ENCODE peak calls at places on chromosomes 6 and 20, in seven cellular contexts. C, Q, X, P, G, K and Z are unnamed samples.
A peak's percentile ranks its signal among the peaks of the same experiment; 100 is the strongest.

GRCh38 chr6:63923139-63923739 is 287.6 kb downstream of the PHF3 start:
- DNase-seq in K (no peak), P (no peak), C (no peak), X (no peak), G (peak; percentile 52), Q (no peak), Z (no peak)

GRCh38 chr6:10369896-10370295 is 45.0 kb downstream of the TFAP2A start:
- DNase-seq in P (no peak), G (no peak), Q (no peak), X (no peak), K (no peak), C (no peak), Z (no peak)

GRCh38 chr6:14121936-14122344 is 4.4 kb downstream of the CD83 start:
- DNase-seq in C (no peak), Q (no peak), G (no peak), P (peak; percentile 29), K (no peak), X (no peak), Z (no peak)

GRCh38 chr20:46028772-46029371 is at the start of gene SLC12A5:
- DNase-seq in G (no peak), X (no peak), P (no peak), C (no peak), Q (no peak), K (no peak), Z (no peak)

GRCh38 chr6:127176175-127176574 is 57.7 kb downstream of the RSPO3 start:
- DNase-seq in K (no peak), C (no peak), Q (no peak), X (no peak), P (no peak), G (no peak), Z (no peak)

GRCh38 chr6:141878686-141879085 is 254.0 kb upstream of the GJE1 start:
- DNase-seq in X (no peak), P (no peak), Q (no peak), G (no peak), C (no peak), K (no peak), Z (no peak)

GRCh38 chr6:89692256-89692655 is 53.7 kb upstream of the LYRM2 start:
- DNase-seq in C (no peak), K (no peak), P (no peak), X (no peak), Q (no peak), G (no peak), Z (no peak)

GRCh38 chr6:118263929-118264486 is 284.1 kb upstream of the PLN start:
- DNase-seq in C (no peak), G (peak; percentile 30), P (no peak), Q (no peak), K (no peak), X (no peak), Z (peak; percentile 28)

GRCh38 chr6:90151827-90152449 is 144.7 kb downstream of the BACH2 start:
- DNase-seq in K (no peak), C (no peak), Q (no peak), X (no peak), P (no peak), G (no peak), Z (no peak)

GRCh38 chr6:18028332-18028731 is 40.9 kb upstream of the KIF13A start:
- DNase-seq in K (no peak), G (no peak), C (no peak), P (no peak), X (no peak), Q (no peak), Z (no peak)

GRCh38 chr20:51400051-51400926 is 142.2 kb downstream of the NFATC2 start:
- DNase-seq in K (peak; percentile 84), X (peak; percentile 80), P (no peak), G (no peak), C (no peak), Q (peak; percentile 64), Z (no peak)

GRCh38 chr6:137487947-137488735 is 6.1 kb downstream of the OLIG3 start:
- DNase-seq in Q (peak; percentile 39), G (no peak), K (no peak), C (no peak), P (no peak), X (no peak), Z (no peak)

GRCh38 chr20:58308680-58309527 is 611 bp upstream of the RAB22A start:
- DNase-seq in K (peak; percentile 96), Q (peak; percentile 41), X (peak; percentile 68), P (peak; percentile 44), G (no peak), C (peak; percentile 67), Z (no peak)

GRCh38 chr20:46767127-46767761 is 57.8 kb downstream of the SLC2A10 start:
- DNase-seq in X (no peak), P (peak; percentile 25), K (no peak), G (peak; percentile 63), C (no peak), Q (no peak), Z (peak; percentile 60)

DNA sequence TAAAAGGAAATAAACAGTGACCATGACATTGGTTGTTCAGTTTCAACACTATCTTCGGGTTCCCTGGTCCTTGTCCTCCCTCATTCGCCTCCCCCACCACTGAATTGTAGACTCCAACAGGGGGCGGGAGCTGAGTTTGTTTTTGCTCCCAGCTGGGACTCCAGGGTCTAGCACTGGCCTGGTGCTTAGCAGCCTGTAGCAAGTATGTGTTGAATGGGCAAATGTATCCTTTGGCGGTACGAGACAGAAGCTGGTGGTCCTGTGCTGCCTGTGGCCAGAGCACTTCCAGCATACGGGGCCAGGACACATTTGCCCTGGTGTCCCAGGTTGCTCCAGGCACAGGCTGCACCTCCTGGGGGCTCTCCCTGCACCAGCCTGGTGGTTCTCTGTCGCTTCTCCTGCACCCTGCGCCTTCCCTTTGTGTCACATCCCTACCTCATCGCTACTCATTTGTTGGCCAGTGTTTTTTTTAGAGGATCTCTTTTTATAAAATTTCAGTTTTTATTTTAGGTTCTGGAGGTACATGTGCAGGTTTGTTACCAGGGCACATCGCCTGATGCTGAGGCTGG is 40.1 kb downstream of the PHACTR3 start:
- DNase-seq in X (no peak), K (peak; percentile 51), P (no peak), G (no peak), C (no peak), Q (no peak), Z (no peak)
- H3K9me3 ChIP-seq in X (no peaks in the 10 kb centered on the region), K (no peaks in the 10 kb centered on the region), P (no peaks in the 10 kb centered on the region), G (no peaks in the 10 kb centered on the region), C (no peaks in the 10 kb centered on the region), Q (no peaks in the 10 kb centered on the region), Z (peaks cover 25% of the 10 kb centered on the region)

GRCh38 chr20:12968472-12968871 is 40.3 kb upstream of the SPTLC3 start:
- DNase-seq in K (no peak), C (no peak), X (no peak), G (no peak), Q (no peak), P (no peak), Z (no peak)
- H3K9me3 ChIP-seq in K (no peaks in the 10 kb centered on the region), C (no peaks in the 10 kb centered on the region), X (no peaks in the 10 kb centered on the region), G (peaks cover 18% of the 10 kb centered on the region), Q (no peaks in the 10 kb centered on the region), P (no peaks in the 10 kb centered on the region), Z (peaks cover 16% of the 10 kb centered on the region)

GRCh38 chr6:77987035-77987384 is 334.2 kb downstream of the MEI4 start:
- DNase-seq in K (no peak), G (no peak), Q (no peak), P (no peak), C (no peak), X (no peak), Z (no peak)

GRCh38 chr6:77986380-77987034 is 333.7 kb downstream of the MEI4 start:
- DNase-seq in P (no peak), G (no peak), K (no peak), C (no peak), X (no peak), Q (no peak), Z (no peak)
- H3K9me3 ChIP-seq in P (peaks cover 5% of the 10 kb centered on the region), G (peaks cover 52% of the 10 kb centered on the region), K (peaks cover 51% of the 10 kb centered on the region), C (peaks cover 12% of the 10 kb centered on the region), X (no peaks in the 10 kb centered on the region), Q (peaks cover 5% of the 10 kb centered on the region), Z (no peaks in the 10 kb centered on the region)

GRCh38 chr6:167684276-167685104 is 142.2 kb upstream of the AFDN start:
- DNase-seq in K (no peak), X (no peak), Q (no peak), G (no peak), C (no peak), P (no peak), Z (no peak)
- H3K9me3 ChIP-seq in K (no peaks in the 10 kb centered on the region), X (no peaks in the 10 kb centered on the region), Q (no peaks in the 10 kb centered on the region), G (no peaks in the 10 kb centered on the region), C (no peaks in the 10 kb centered on the region), P (no peaks in the 10 kb centered on the region), Z (no peaks in the 10 kb centered on the region)

GRCh38 chr20:56072165-56072564 is 66.8 kb upstream of the CBLN4 start:
- DNase-seq in X (no peak), G (no peak), Q (no peak), K (no peak), P (no peak), C (no peak), Z (no peak)
- H3K9me3 ChIP-seq in X (no peaks in the 10 kb centered on the region), G (peaks cover 100% of the 10 kb centered on the region), Q (no peaks in the 10 kb centered on the region), K (peaks cover 16% of the 10 kb centered on the region), P (no peaks in the 10 kb centered on the region), C (peaks cover 10% of the 10 kb centered on the region), Z (no peaks in the 10 kb centered on the region)

DNA sequence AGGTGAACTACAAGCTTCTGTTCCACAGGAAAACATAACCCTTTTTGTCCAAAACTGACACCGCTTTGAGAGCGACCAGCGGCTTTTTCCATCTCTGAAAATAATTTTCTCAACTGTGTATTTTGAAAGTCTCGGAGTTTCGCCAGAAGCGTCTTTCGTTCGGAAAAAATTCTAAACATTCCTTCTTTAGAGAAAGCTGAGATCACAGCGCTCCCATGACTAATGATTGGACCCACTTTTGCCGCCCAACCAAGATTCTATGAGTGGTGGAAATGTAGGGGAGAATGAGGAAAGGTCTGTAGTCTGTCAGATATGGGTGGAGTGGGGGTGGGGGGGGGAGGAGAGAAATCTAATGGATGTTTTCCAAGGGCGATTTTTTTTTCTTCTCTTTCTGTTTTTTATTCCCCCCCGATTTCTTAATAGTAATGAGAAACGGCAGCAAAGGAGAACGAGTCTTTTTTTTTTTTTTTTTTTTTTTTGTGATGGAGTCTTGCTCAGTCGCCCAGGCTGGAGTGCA is 189.3 kb downstream of the TRIM27 start:
- DNase-seq in X (no peak), Q (no peak), C (no peak), P (no peak), G (no peak), K (no peak), Z (no peak)
- H3K9me3 ChIP-seq in X (peaks cover 8% of the 10 kb centered on the region), Q (peaks cover 74% of the 10 kb centered on the region), C (no peaks in the 10 kb centered on the region), P (no peaks in the 10 kb centered on the region), G (no peaks in the 10 kb centered on the region), K (peaks cover 11% of the 10 kb centered on the region), Z (no peaks in the 10 kb centered on the region)

GRCh38 chr6:159334068-159334467 is 164.9 kb downstream of the FNDC1 start:
- DNase-seq in K (no peak), C (no peak), X (no peak), G (no peak), Q (no peak), P (no peak), Z (no peak)
- H3K9me3 ChIP-seq in K (peaks cover 29% of the 10 kb centered on the region), C (peaks cover 9% of the 10 kb centered on the region), X (no peaks in the 10 kb centered on the region), G (peaks cover 16% of the 10 kb centered on the region), Q (peaks cover 11% of the 10 kb centered on the region), P (peaks cover 14% of the 10 kb centered on the region), Z (peaks cover 12% of the 10 kb centered on the region)